ENCODE peak calls at places on chromosomes 1 and 21, in nine cellular contexts. D is activated B cell treated with CpG ODN at 0.5 μM for 24 hours; A is CD8-positive, alpha-beta T cell; Y is endodermal cell; H is IMR-90; X is body of pancreas; Z is epithelial cell of esophagus; F is mammary epithelial cell; M is HFF-Myc. G is an unnamed sample.

GRCh38 chr1:47797555-47797954 is 199.6 kb downstream of the TRABD2B start:
- DNase-seq in D (no peak), A (no peak), Y (no peak), H (no peak), X (no peak), Z (no peak), F (no peak), M (no peak), G (no peak)

GRCh38 chr21:35578831-35579470 is 481.4 kb downstream of the SETD4 start:
- DNase-seq in D (no peak), A (no peak), Y (no peak), H (peak; percentile 66), X (no peak), Z (peak; percentile 51), F (peak; percentile 30), M (no peak), G (no peak)

GRCh38 chr1:27448982-27449381 is 41.0 kb downstream of the WASF2 start:
- DNase-seq in D (no peak), A (no peak), Y (no peak), H (no peak), X (no peak), Z (no peak), F (no peak), M (no peak), G (no peak)

GRCh38 chr1:163085041-163085903 is 16.1 kb downstream of the RGS4 start:
- DNase-seq in D (no peak), A (no peak), Y (no peak), H (peak; percentile 66), X (no peak), Z (no peak), F (no peak), M (no peak), G (no peak)

GRCh38 chr1:16120940-16121410 is 34.9 kb downstream of the EPHA2 start:
- DNase-seq in D (no peak), A (no peak), Y (no peak), H (no peak), X (peak; percentile 69), Z (peak; percentile 53), F (no peak), M (no peak), G (no peak)

GRCh38 chr1:210310562-210310961 is 18.1 kb upstream of the HHAT start:
- DNase-seq in D (no peak), A (no peak), Y (no peak), H (no peak), X (no peak), Z (no peak), F (no peak), M (no peak), G (no peak)

GRCh38 chr1:167342846-167343245 is 122.2 kb downstream of the POU2F1 start:
- DNase-seq in D (no peak), A (no peak), Y (no peak), H (no peak), X (no peak), Z (peak; percentile 36), F (no peak), M (no peak), G (no peak)

GRCh38 chr1:54110991-54111390 is 41.8 kb downstream of the CDCP2 start:
- DNase-seq in D (no peak), A (no peak), Y (peak; percentile 30), H (no peak), X (no peak), Z (no peak), F (no peak), M (no peak), G (no peak)

GRCh38 chr1:2583871-2584341 is 2.7 kb upstream of the PRXL2B start:
- DNase-seq in D (no peak), A (peak; percentile 29), Y (peak; percentile 70), H (peak; percentile 11), X (peak; percentile 55), Z (peak; percentile 23), F (no peak), M (no peak), G (no peak)

GRCh38 chr1:47684964-47685762 is 247.3 kb downstream of the FOXD2 start:
- DNase-seq in D (no peak), A (no peak), Y (peak; percentile 46), H (no peak), X (no peak), Z (no peak), F (no peak), M (no peak), G (peak; percentile 58)

GRCh38 chr1:208526726-208527125 is 282.5 kb upstream of the PLXNA2 start:
- DNase-seq in D (no peak), A (no peak), Y (peak; percentile 35), H (no peak), X (no peak), Z (no peak), F (no peak), M (no peak), G (no peak)

GRCh38 chr1:157227700-157228099 is 89.5 kb upstream of the ETV3 start:
- DNase-seq in D (no peak), A (no peak), Y (no peak), H (no peak), X (no peak), Z (no peak), F (no peak), M (no peak), G (no peak)

GRCh38 chr1:215899901-215900300 is 332.8 kb downstream of the KCTD3 start:
- DNase-seq in D (no peak), A (no peak), Y (no peak), H (no peak), X (no peak), Z (no peak), F (no peak), M (no peak), G (no peak)

GRCh38 chr1:21175670-21176581 is 771 bp downstream of the EIF4G3 start:
- DNase-seq in D (peak; percentile 54), A (peak; percentile 47), Y (peak; percentile 67), H (no peak), X (peak; percentile 46), Z (no peak), F (no peak), M (no peak), G (no peak)

GRCh38 chr1:212293579-212293978 is 8.4 kb downstream of the PPP2R5A start:
- DNase-seq in D (no peak), A (no peak), Y (no peak), H (peak; percentile 38), X (no peak), Z (peak; percentile 23), F (no peak), M (no peak), G (no peak)
- TF ChIP-seq CTCF in D (no peak), A (no peak), Y (peak; percentile 74), H (peak; percentile 40), X (peak; percentile 10), Z (peak; percentile 33), F (peak; percentile 27), M (no peak), G (peak; percentile 43)

DNA sequence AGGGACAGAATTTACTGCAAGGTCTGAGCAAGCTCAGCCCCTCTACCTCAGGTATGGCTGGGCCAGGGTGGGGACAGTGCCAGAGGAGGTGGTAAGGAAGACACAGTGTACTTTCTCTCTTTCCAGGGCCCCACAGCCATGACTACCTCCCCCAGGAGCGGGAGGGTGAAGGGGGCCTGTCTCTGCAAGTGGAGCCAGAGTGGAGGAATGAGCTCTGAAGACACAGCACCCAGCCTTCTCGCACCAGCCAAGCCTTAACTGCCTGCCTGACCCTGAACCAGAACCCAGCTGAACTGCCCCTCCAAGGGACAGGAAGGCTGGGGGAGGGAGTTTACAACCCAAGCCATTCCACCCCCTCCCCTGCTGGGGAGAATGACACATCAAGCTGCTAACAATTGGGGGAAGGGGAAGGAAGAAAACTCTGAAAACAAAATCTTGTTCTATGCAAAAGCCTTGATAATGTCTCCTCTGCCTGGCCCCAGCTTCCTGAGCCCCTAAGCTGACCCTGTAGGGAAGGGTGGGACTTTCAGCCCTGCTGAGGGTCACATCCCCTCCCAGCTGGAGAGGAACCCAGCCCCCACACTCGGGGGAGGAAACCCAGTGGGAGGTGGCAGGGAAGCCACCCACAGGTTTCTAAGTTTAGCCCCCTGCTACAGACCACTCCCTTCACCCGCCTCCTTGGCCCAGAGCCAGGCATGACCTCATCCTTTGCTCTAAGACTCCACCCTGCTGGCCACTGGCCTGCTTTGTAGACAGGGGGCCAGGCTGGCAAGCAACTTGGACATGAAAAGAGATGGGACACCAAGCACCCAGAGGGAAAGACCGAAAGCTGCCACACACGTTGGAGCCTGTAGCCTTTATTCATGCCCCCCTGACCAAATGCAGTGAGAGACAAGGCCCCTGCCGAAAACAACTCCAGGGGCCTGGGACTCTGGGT is 6.4 kb downstream of the RHOC start:
- DNase-seq in D (peak; percentile 71), A (peak; percentile 79), Y (peak; percentile 96), H (peak; percentile 95), X (peak; percentile 95), Z (peak; percentile 90), F (peak; percentile 78), M (peak; percentile 92), G (peak; percentile 90)
- TF ChIP-seq CTCF in D (no peak), A (no peak), Y (peak; percentile 37), H (no peak), X (no peak), Z (no peak), F (peak; percentile 20), M (no peak), G (peak; percentile 34)

GRCh38 chr1:195956845-195957244 is 651.4 kb downstream of the KCNT2 start:
- DNase-seq in D (no peak), A (no peak), Y (no peak), H (no peak), X (no peak), Z (no peak), F (no peak), M (no peak), G (no peak)

GRCh38 chr1:195960580-195960979 is 647.7 kb downstream of the KCNT2 start:
- DNase-seq in D (no peak), A (no peak), Y (no peak), H (no peak), X (no peak), Z (no peak), F (no peak), M (no peak), G (no peak)

GRCh38 chr1:195954848-195955247 is 653.4 kb downstream of the KCNT2 start:
- DNase-seq in D (no peak), A (no peak), Y (no peak), H (no peak), X (no peak), Z (no peak), F (no peak), M (no peak), G (no peak)

GRCh38 chr1:195962051-195962450 is 646.2 kb downstream of the KCNT2 start:
- DNase-seq in D (no peak), A (no peak), Y (no peak), H (no peak), X (no peak), Z (no peak), F (no peak), M (no peak), G (no peak)

GRCh38 chr1:195958131-195958530 is 650.1 kb downstream of the KCNT2 start:
- DNase-seq in D (no peak), A (no peak), Y (no peak), H (no peak), X (no peak), Z (peak; percentile 97), F (peak; percentile 93), M (no peak), G (no peak)
- TF ChIP-seq CTCF in D (no peak), A (no peak), Y (no peak), H (no peak), X (no peak), Z (no peak), F (no peak), M (no peak), G (no peak)

DNA sequence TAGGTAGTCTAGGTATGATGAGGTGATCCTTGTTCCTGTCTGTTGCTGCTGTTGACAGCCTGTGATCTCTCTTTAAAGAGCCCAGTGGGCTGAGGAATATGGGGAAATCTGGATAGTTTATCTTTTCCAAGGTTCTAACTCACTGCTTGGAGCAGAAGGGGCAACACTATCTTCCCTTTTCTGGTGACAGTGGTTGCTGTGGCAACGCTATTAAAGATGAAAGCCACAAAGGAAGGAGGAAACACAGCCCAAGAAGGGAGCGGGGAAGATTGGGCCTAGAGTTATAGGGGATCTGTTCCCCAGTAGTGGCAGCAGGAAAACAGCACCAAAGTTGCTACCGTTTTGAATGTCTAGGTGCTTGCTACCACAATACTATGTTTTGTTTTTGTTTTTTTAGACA is 8.8 kb downstream of the PCP4L1 start:
- DNase-seq in D (no peak), A (no peak), Y (no peak), H (no peak), X (no peak), Z (no peak), F (no peak), M (no peak), G (no peak)
- TF ChIP-seq CTCF in D (no peak), A (no peak), Y (no peak), H (no peak), X (no peak), Z (no peak), F (no peak), M (no peak), G (no peak)

G was measured in type B pancreatic cell.